ENCODE peak calls at places on chromosomes 12 and 14, in six cellular contexts. Q, W, K, D, P and Y are unnamed samples. For H3K4me1, the result is how much of the 10 kb centered on the place peaks cover.

GRCh38 chr12:91620949-91621348 is 438.3 kb upstream of the DCN start:
- DNase-seq in Q (no peak), D (peak), K (no peak), P (no peak), W (no peak), Y (peak)

GRCh38 chr14:65173973-65174693 is 71.8 kb upstream of the MAX start:
- DNase-seq in Q (no peak), K (no peak), W (no peak), P (no peak), D (no peak), Y (no peak)

GRCh38 chr14:103041464-103041863 is 15.9 kb downstream of the CDC42BPB start:
- DNase-seq in K (no peak), Q (no peak), D (no peak), W (no peak), P (no peak), Y (no peak)

GRCh38 chr12:51907864-51908425 is 641 bp downstream of the ACVRL1 start:
- DNase-seq in D (no peak), P (no peak), K (no peak), Q (no peak), W (no peak), Y (no peak)

GRCh38 chr12:69886715-69887114 is 61.7 kb downstream of the MYRFL start:
- DNase-seq in P (no peak), K (no peak), D (no peak), W (no peak), Q (no peak), Y (no peak)

GRCh38 chr14:99206053-99206452 is 65.9 kb downstream of the BCL11B start:
- DNase-seq in Q (no peak), K (no peak), D (no peak), P (no peak), W (no peak), Y (no peak)

GRCh38 chr12:29389295-29389919 is 8.4 kb upstream of the ERGIC2 start:
- DNase-seq in Q (no peak), W (no peak), P (no peak), K (no peak), D (no peak), Y (peak)

GRCh38 chr12:49055092-49055491 is 5.5 kb downstream of the KMT2D start:
- DNase-seq in K (no peak), D (no peak), P (no peak), Q (no peak), W (no peak), Y (no peak)

GRCh38 chr14:23577004-23577681 is 1.4 kb downstream of the JPH4 start:
- DNase-seq in P (no peak), D (peak), W (no peak), Q (peak), K (peak), Y (no peak)

GRCh38 chr12:26721800-26722199 is 111.2 kb downstream of the ITPR2 start:
- DNase-seq in K (no peak), P (no peak), D (no peak), Q (no peak), W (no peak), Y (no peak)

GRCh38 chr12:27623645-27624044 is 72.6 kb upstream of the REP15 start:
- DNase-seq in P (no peak), D (no peak), Q (no peak), K (no peak), W (no peak), Y (no peak)

GRCh38 chr12:15688838-15689237 is 100.3 kb downstream of the EPS8 start:
- DNase-seq in K (no peak), P (no peak), D (no peak), W (no peak), Q (no peak), Y (no peak)

GRCh38 chr14:88463318-88463717 is 77.9 kb downstream of the SPATA7 start:
- DNase-seq in W (no peak), D (peak), P (no peak), Q (no peak), K (no peak), Y (no peak)

GRCh38 chr14:103362780-103363179 is 22.4 kb upstream of the MARK3 start:
- DNase-seq in K (no peak), W (no peak), D (no peak), Q (no peak), P (no peak), Y (no peak)

GRCh38 chr12:63779498-63780481 is at the start of gene RXYLT1:
- DNase-seq in D (peak), W (peak), P (peak), K (peak), Q (peak), Y (peak)

GRCh38 chr12:1573960-1574862 is 20.2 kb downstream of the FBXL14 start:
- DNase-seq in W (no peak), Q (no peak), P (no peak), D (peak), K (no peak), Y (no peak)

GRCh38 chr12:47903927-47904646 is 707 bp downstream of the VDR start:
- DNase-seq in D (peak), W (peak), K (peak), Q (peak), P (peak), Y (peak)

GRCh38 chr12:90280033-90280432 is 571.4 kb upstream of the ATP2B1 start:
- DNase-seq in Q (no peak), K (no peak), D (no peak), P (no peak), W (no peak), Y (no peak)

GRCh38 chr14:66464261-66464660 is 21.9 kb upstream of the CCDC196 start:
- DNase-seq in Q (no peak), W (no peak), D (no peak), K (no peak), P (no peak), Y (no peak)

GRCh38 chr12:6937481-6938352 is 5.9 kb upstream of the RNU7-1 start:
- DNase-seq in D (peak), Q (peak), W (peak), P (peak), K (peak), Y (peak)

GRCh38 chr14:63318835-63319234 is at the start of gene GPHB5:
- DNase-seq in D (no peak), W (no peak), Q (no peak), P (no peak), K (no peak), Y (no peak)

GRCh38 chr14:30991408-30991807 is 34.0 kb upstream of the AP4S1 start:
- DNase-seq in Q (no peak), W (no peak), D (no peak), K (no peak), P (no peak), Y (no peak)

GRCh38 chr14:90519262-90519920 is 122.6 kb downstream of the CALM1 start:
- DNase-seq in K (no peak), Q (no peak), P (no peak), D (no peak), W (no peak), Y (no peak)

GRCh38 chr14:72305555-72305954 is 373.3 kb downstream of the RGS6 start:
- DNase-seq in W (no peak), Q (no peak), K (no peak), P (no peak), D (no peak), Y (no peak)

GRCh38 chr14:98189077-98189476 is 1082.9 kb downstream of the BCL11B start:
- DNase-seq in P (no peak), W (no peak), K (no peak), D (no peak), Q (no peak), Y (no peak)

GRCh38 chr14:65241125-65241752 is 138.9 kb upstream of the MAX start:
- DNase-seq in D (no peak), K (no peak), W (no peak), P (no peak), Q (no peak), Y (no peak)

GRCh38 chr14:61476737-61477410 is 155.5 kb downstream of the PRKCH start:
- DNase-seq in W (no peak), D (peak), P (no peak), Q (no peak), K (peak), Y (no peak)

GRCh38 chr12:122227341-122227740 is 1.5 kb upstream of the DIABLO start:
- DNase-seq in W (no peak), K (no peak), P (no peak), Q (no peak), D (no peak), Y (no peak)

GRCh38 chr12:96141216-96141944 is 52.8 kb upstream of the ELK3 start:
- DNase-seq in W (no peak), D (peak), P (no peak), Q (no peak), K (no peak), Y (no peak)

GRCh38 chr14:98953544-98954346 is 318.3 kb downstream of the BCL11B start:
- DNase-seq in D (peak), K (peak), P (peak), W (no peak), Q (peak), Y (peak)

GRCh38 chr12:90683871-90684270 is 271.1 kb downstream of the CCER1 start:
- DNase-seq in Q (no peak), W (no peak), D (no peak), K (no peak), P (no peak), Y (no peak)

GRCh38 chr12:93279849-93280412 is 97.8 kb upstream of the NUDT4 start:
- DNase-seq in K (no peak), P (no peak), Q (no peak), W (no peak), D (no peak), Y (no peak)

GRCh38 chr12:120674172-120674571 is 12.8 kb upstream of the MLEC start:
- DNase-seq in Q (no peak), K (no peak), P (no peak), W (no peak), D (no peak), Y (no peak)

GRCh38 chr12:11794751-11795150 is 145.3 kb downstream of the ETV6 start:
- DNase-seq in K (no peak), W (no peak), D (no peak), Q (no peak), P (no peak), Y (no peak)

GRCh38 chr12:45794422-45794821 is 64.9 kb downstream of the ARID2 start:
- DNase-seq in P (no peak), Q (no peak), D (no peak), K (no peak), W (no peak), Y (no peak)

GRCh38 chr12:128069359-128069997 is 197.5 kb upstream of the TMEM132C start:
- DNase-seq in K (no peak), D (peak), P (no peak), W (no peak), Q (no peak), Y (no peak)

GRCh38 chr14:58832010-58832409 is 194.2 kb downstream of the DACT1 start:
- DNase-seq in W (no peak), Q (no peak), K (no peak), D (no peak), P (no peak), Y (no peak)

GRCh38 chr14:98949506-98950135 is 322.4 kb downstream of the BCL11B start:
- DNase-seq in W (no peak), K (no peak), Q (no peak), P (no peak), D (no peak), Y (no peak)

GRCh38 chr14:22305563-22306127 is 283.4 kb downstream of the DAD1 start:
- DNase-seq in K (no peak), D (no peak), Q (no peak), P (no peak), W (no peak), Y (no peak)

GRCh38 chr14:45251912-45252311 is 1.1 kb downstream of the MIS18BP1 start:
- DNase-seq in P (no peak), D (no peak), W (no peak), K (no peak), Q (no peak), Y (no peak)

GRCh38 chr12:57242329-57242690 is 8.7 kb downstream of the STAC3 start:
- DNase-seq in P (no peak), K (peak), D (no peak), W (peak), Q (peak), Y (no peak)
- H3K4me1 ChIP-seq in P (half or more), K (half or more), D (half or more), W (half or more), Q (half or more), Y (under half)

DNA sequence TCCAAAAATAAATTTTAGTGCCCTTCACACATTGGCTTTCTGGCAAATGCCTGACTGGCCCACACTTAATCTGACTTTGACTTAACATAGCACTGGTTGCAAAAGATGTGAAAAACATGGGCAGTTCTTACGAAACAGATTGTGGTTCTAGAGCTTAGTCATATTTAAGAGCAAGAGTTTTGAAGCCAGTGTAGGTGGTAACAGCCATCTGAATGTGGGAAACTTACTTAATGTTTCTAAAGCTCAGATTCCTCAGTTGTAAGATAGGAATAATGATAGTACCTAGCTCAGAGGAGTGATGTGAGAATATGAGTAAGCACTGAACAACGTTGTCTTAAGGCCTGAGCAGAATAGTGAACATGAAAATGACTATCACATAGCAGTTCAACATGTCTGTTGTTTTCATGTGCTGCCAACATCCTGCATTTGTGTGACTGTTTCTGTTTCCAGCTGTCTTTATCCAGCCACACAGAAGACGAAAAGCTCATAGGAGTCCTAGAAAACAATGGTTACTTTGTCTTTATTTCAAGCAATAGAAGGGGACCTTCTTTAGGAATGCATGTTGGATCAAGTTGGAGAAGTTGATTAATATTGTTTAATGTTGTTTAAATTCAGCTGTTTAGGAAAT is 262.8 kb downstream of the SYT1 start:
- DNase-seq in Q (no peak), W (no peak), P (no peak), D (peak), K (no peak), Y (no peak)
- H3K4me3 ChIP-seq in Q (no peak), W (no peak), P (no peak), D (no peak), K (no peak), Y (no peak)

GRCh38 chr12:2641761-2642160 is 153.0 kb upstream of the FKBP4 start:
- DNase-seq in W (no peak), Q (no peak), D (no peak), P (no peak), K (no peak), Y (no peak)
- H3K27ac ChIP-seq in W (peak), Q (no peak), D (no peak), P (no peak), K (no peak), Y (no peak)

DNA sequence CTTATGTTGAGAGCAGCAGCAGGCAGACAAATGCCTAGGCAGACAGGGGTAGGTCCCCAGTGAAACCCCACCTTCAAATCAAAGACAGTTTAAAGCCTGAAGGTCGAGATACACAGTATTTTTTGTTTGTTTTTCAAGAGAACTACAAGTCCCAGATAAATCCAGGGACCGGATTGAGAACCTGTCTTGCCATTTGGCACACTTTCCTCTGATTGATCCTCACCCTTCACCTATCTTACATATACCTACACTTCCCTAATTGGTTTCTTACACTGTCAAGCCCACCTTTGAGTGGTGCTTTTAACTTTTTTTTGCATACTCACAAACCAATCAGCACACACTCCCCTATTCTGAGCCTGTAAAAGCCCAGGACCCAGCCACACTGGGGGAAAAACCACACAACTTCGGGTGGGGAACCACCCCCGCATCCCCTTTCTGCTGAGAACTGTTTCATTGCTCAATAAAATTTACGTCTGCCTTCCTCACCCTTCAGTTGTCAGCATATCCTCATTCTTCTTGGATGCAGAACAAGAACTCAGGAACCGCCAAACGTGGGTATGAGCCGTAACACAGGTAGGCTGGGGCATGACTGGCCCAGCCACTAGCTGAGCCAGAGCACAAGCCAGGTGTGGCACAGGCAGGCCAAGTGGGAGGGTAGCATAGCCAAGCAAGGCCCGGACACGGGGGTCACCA is 11.1 kb downstream of the DICER1 start:
- DNase-seq in W (no peak), Q (peak), P (no peak), K (no peak), D (no peak), Y (no peak)
- H3K4me1 ChIP-seq in W (half or more), Q (half or more), P (half or more), K (under half), D (under half), Y (under half)

GRCh38 chr12:95118138-95118787 is 44.8 kb upstream of the NR2C1 start:
- DNase-seq in W (no peak), D (no peak), Q (no peak), K (no peak), P (no peak), Y (no peak)
- H3K4me3 ChIP-seq in W (no peak), D (no peak), Q (no peak), K (no peak), P (no peak), Y (no peak)

GRCh38 chr12:109968032-109968420 is 28.1 kb downstream of the GIT2 start:
- DNase-seq in K (no peak), W (no peak), D (no peak), P (no peak), Q (no peak), Y (no peak)

GRCh38 chr12:109972821-109973220 is 23.3 kb downstream of the GIT2 start:
- DNase-seq in Q (no peak), K (no peak), W (no peak), D (no peak), P (no peak), Y (no peak)

GRCh38 chr12:109967383-109968031 is 28.7 kb downstream of the GIT2 start:
- DNase-seq in D (peak), K (no peak), W (no peak), P (no peak), Q (no peak), Y (no peak)

GRCh38 chr12:109966531-109966930 is 29.6 kb downstream of the GIT2 start:
- DNase-seq in Q (no peak), P (no peak), D (no peak), W (no peak), K (no peak), Y (no peak)

GRCh38 chr12:109968801-109969200 is 27.4 kb downstream of the GIT2 start:
- DNase-seq in K (no peak), D (no peak), P (no peak), W (no peak), Q (no peak), Y (no peak)
- H3K27ac ChIP-seq in K (peak), D (no peak), P (no peak), W (no peak), Q (no peak), Y (no peak)

GRCh38 chr14:20489093-20489994 is 16.0 kb upstream of the RNASE10 start:
- DNase-seq in W (no peak), K (no peak), P (no peak), Q (no peak), D (no peak), Y (no peak)
- H3K4me1 ChIP-seq in W (under half), K (under half), P (under half), Q (under half), D (under half), Y (under half)

GRCh38 chr12:88141774-88142609 is at the start of the genes CEP290 and TMTC3:
- DNase-seq in P (peak), Q (peak), W (peak), D (peak), K (peak), Y (peak)
- H3K4me3 ChIP-seq in P (peak), Q (peak), W (peak), D (peak), K (peak), Y (peak)

GRCh38 chr12:56202366-56202765 is 13.1 kb upstream of the SMARCC2 start:
- DNase-seq in K (no peak), P (no peak), W (no peak), Q (no peak), D (no peak), Y (no peak)
- H3K27ac ChIP-seq in K (peak), P (peak), W (no peak), Q (no peak), D (no peak), Y (no peak)

GRCh38 chr12:14418526-14418925 is 53.0 kb downstream of the ATF7IP start:
- DNase-seq in K (no peak), W (no peak), P (no peak), D (no peak), Q (no peak), Y (no peak)
- H3K4me1 ChIP-seq in K (under half), W (half or more), P (half or more), D (under half), Q (under half), Y (under half)